ENCODE peak calls at places on chromosomes 12 and 14, in eight cellular contexts. B is stomach; W is GM23338; A is neural progenitor cell; J is astrocyte; O is naive thymus-derived CD4-positive, alpha-beta T cell; S is pancreas; X is thoracic aorta. E is an unnamed sample.

GRCh38 chr14:90883782-90884181 is 67.6 kb upstream of the TTC7B start:
- DNase-seq in B (no peak), W (peak; percentile 35), A (no peak), J (peak; percentile 17), O (no peak), S (no peak), X (no peak), E (no peak)

GRCh38 chr12:43805149-43805856 is 814 bp downstream of the TWF1 start:
- DNase-seq in B (no peak), W (peak; percentile 8), A (peak; percentile 13), J (peak; percentile 6), O (peak; percentile 18), S (no peak), X (no peak), E (no peak)

GRCh38 chr12:104011265-104011664 is 38.7 kb downstream of the GLT8D2 start:
- DNase-seq in B (no peak), W (no peak), A (no peak), J (peak; percentile 92), O (no peak), S (no peak), X (no peak), E (peak; percentile 95)

GRCh38 chr12:76799362-76799761 is 35.4 kb downstream of the ZDHHC17 start:
- DNase-seq in B (no peak), W (no peak), A (no peak), J (no peak), O (no peak), S (no peak), X (no peak), E (no peak)

GRCh38 chr12:91926810-91927209 is 218.8 kb downstream of the BTG1 start:
- DNase-seq in B (no peak), W (no peak), A (no peak), J (peak; percentile 59), O (no peak), S (no peak), X (no peak), E (no peak)

GRCh38 chr14:68977741-68978549 is 1.2 kb downstream of the ACTN1 start:
- DNase-seq in B (peak; percentile 44), W (peak; percentile 80), A (peak; percentile 75), J (peak; percentile 92), O (peak; percentile 61), S (peak; percentile 71), X (peak; percentile 62), E (peak; percentile 87)

GRCh38 chr12:58765076-58765475 is 155.2 kb downstream of the LRIG3 start:
- DNase-seq in B (no peak), W (no peak), A (no peak), J (no peak), O (no peak), S (no peak), X (no peak), E (no peak)

GRCh38 chr14:105399441-105399775 is 1.1 kb downstream of the TEX22 start:
- DNase-seq in B (no peak), W (no peak), A (no peak), J (no peak), O (no peak), S (peak; percentile 24), X (no peak), E (no peak)

GRCh38 chr14:25394356-25394755 is 344.4 kb upstream of the STXBP6 start:
- DNase-seq in B (no peak), W (no peak), A (no peak), J (no peak), O (no peak), S (no peak), X (no peak), E (no peak)

GRCh38 chr14:20986811-20987210 is 3.0 kb upstream of the METTL17 start:
- DNase-seq in B (no peak), W (no peak), A (no peak), J (peak; percentile 97), O (no peak), S (no peak), X (no peak), E (no peak)

GRCh38 chr12:115760231-115760630 is 517.3 kb downstream of the MED13L start:
- DNase-seq in B (no peak), W (no peak), A (no peak), J (no peak), O (no peak), S (no peak), X (no peak), E (no peak)

GRCh38 chr14:33796356-33796755 is 154.5 kb downstream of the EGLN3 start:
- DNase-seq in B (no peak), W (no peak), A (no peak), J (peak; percentile 97), O (no peak), S (no peak), X (no peak), E (no peak)

GRCh38 chr12:7295529-7295928 is 8.3 kb upstream of the ACSM4 start:
- DNase-seq in B (no peak), W (no peak), A (no peak), J (no peak), O (no peak), S (no peak), X (no peak), E (no peak)

GRCh38 chr12:47797432-47797831 is 22.3 kb downstream of the HDAC7 start:
- DNase-seq in B (peak; percentile 49), W (peak; percentile 73), A (peak; percentile 54), J (no peak), O (peak; percentile 47), S (no peak), X (no peak), E (peak; percentile 48)

GRCh38 chr12:6767592-6768384 is 1.6 kb downstream of the PTMS start:
- DNase-seq in B (no peak), W (peak; percentile 15), A (peak; percentile 43), J (no peak), O (no peak), S (no peak), X (no peak), E (no peak)

GRCh38 chr12:32761716-32762115 is 6.0 kb upstream of the YARS2 start:
- DNase-seq in B (no peak), W (no peak), A (no peak), J (no peak), O (no peak), S (no peak), X (no peak), E (no peak)

GRCh38 chr12:96398422-96399080 is 1.7 kb downstream of the CDK17 start:
- DNase-seq in B (no peak), W (no peak), A (no peak), J (no peak), O (no peak), S (no peak), X (no peak), E (no peak)
- H3K27ac ChIP-seq in B (peak overlapping the region; percentile 100), W (no peak overlapping the region), A (no peak overlapping the region), J (peak overlapping the region; percentile 96), O (peak overlapping the region; percentile 98), S (peak overlapping the region; percentile 99), X (peak overlapping the region; percentile 98), E (peak overlapping the region; percentile 83)

GRCh38 chr12:119052001-119052400 is 70.7 kb downstream of the SRRM4 start:
- DNase-seq in B (no peak), W (no peak), A (no peak), J (no peak), O (no peak), S (no peak), X (no peak), E (no peak)

GRCh38 chr12:119050663-119051062 is 69.3 kb downstream of the SRRM4 start:
- DNase-seq in B (no peak), W (no peak), A (no peak), J (no peak), O (no peak), S (no peak), X (no peak), E (no peak)

GRCh38 chr12:119051474-119051873 is 70.1 kb downstream of the SRRM4 start:
- DNase-seq in B (no peak), W (no peak), A (no peak), J (no peak), O (no peak), S (no peak), X (no peak), E (no peak)

GRCh38 chr12:119044094-119044493 is 62.8 kb downstream of the SRRM4 start:
- DNase-seq in B (no peak), W (no peak), A (no peak), J (no peak), O (no peak), S (no peak), X (no peak), E (no peak)

DNA sequence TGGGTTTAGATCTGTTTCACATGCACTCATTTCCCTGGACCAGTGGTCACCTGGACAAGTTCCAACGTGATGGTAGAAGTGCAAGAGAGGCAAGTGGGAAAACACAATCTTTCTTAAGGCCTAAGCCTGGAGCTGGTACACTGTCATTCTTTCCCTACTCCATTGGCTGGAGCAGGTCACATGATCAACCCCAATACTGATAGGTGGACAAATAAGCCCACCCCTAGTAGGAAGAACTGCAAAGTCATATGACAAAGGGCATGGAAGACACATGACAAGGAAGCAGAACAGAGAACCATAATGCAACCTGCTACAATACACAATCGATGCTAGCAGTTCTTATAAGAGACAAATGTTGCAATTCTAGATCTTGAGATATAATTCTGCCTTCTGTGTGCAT is 66.3 kb downstream of the SRRM4 start:
- DNase-seq in B (no peak), W (no peak), A (no peak), J (no peak), O (no peak), S (no peak), X (no peak), E (no peak)
- H3K4me1 ChIP-seq in B (no peaks in the 10 kb centered on the region), W (no peaks in the 10 kb centered on the region), A (no peaks in the 10 kb centered on the region), J (no peaks in the 10 kb centered on the region), O (no peaks in the 10 kb centered on the region), S (no peaks in the 10 kb centered on the region), X (no peaks in the 10 kb centered on the region), E (no peaks in the 10 kb centered on the region)

GRCh38 chr14:102235275-102235897 is 69.6 kb downstream of the MOK start:
- DNase-seq in B (peak; percentile 93), W (peak; percentile 94), A (peak; percentile 91), J (peak; percentile 77), O (peak; percentile 73), S (peak; percentile 90), X (peak; percentile 59), E (peak; percentile 91)
- H3K4me3 ChIP-seq in B (peak overlapping the region; percentile 27), W (no peak overlapping the region), A (no peak overlapping the region), J (no peak overlapping the region), O (no peak overlapping the region), S (peak overlapping the region; percentile 10), X (peak overlapping the region; percentile 63), E (peak overlapping the region; percentile 7)

DNA sequence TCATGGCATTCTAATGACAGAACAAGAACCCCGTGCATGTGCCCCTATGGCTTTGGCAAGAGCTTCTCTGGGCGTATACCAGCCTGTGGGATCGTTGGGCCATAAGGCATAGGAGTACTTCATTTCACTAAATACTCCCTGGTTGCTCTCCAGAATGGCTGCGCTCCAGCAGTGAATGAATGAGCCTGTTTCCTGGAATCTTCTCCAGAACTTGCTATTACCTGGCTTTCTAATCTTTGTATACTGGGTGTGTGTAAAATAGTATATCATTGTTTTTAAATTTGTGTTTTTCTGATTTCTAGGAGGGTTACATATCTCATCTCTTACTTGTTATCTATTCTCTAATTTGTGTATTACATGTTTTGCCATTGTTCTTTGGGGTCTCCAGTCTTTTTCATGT is 28.6 kb upstream of the EMP1 start:
- DNase-seq in B (no peak), W (no peak), A (no peak), J (no peak), O (no peak), S (no peak), X (no peak), E (no peak)
- H3K27ac ChIP-seq in B (no peak overlapping the region), W (no peak overlapping the region), A (no peak overlapping the region), J (no peak overlapping the region), O (no peak overlapping the region), S (no peak overlapping the region), X (no peak overlapping the region), E (no peak overlapping the region)